ENCODE peak calls at places on chromosomes 12 and 14, in nine cellular contexts. L is GM23248, M is PC-3, Q is GM23338, H is neural progenitor cell, T is A673, Y is keratinocyte, C is fibroblast of lung, X is mammary epithelial cell. P is an unnamed sample.

GRCh38 chr12:49873361-49873934 is 30.3 kb downstream of the FAIM2 start:
- DNase-seq in L (peak; percentile 60), M (peak; percentile 13), Q (no peak), H (no peak), T (no peak), Y (no peak), C (peak; percentile 79), X (no peak), P (no peak)

GRCh38 chr14:74974364-74975058 is 19.1 kb upstream of the PGF start:
- DNase-seq in L (no peak), M (no peak), Q (peak; percentile 76), H (peak; percentile 58), T (no peak), Y (no peak), C (peak; percentile 10), X (no peak), P (no peak)

GRCh38 chr12:6452908-6453630 is 1.2 kb downstream of the TAPBPL start:
- DNase-seq in L (peak; percentile 41), M (no peak), Q (no peak), H (no peak), T (no peak), Y (no peak), C (no peak), X (no peak), P (no peak)

GRCh38 chr14:89855961-89856360 is 98.6 kb downstream of the EFCAB11 start:
- DNase-seq in L (peak; percentile 86), M (peak; percentile 73), Q (no peak), H (no peak), T (no peak), Y (no peak), C (peak; percentile 87), X (peak; percentile 68), P (no peak)

GRCh38 chr12:78290606-78291345 is 460.1 kb downstream of the NAV3 start:
- DNase-seq in L (peak; percentile 96), M (peak; percentile 76), Q (no peak), H (no peak), T (no peak), Y (no peak), C (peak; percentile 97), X (peak; percentile 58), P (peak; percentile 11)

GRCh38 chr12:129096968-129097367 is 243.7 kb downstream of the GLT1D1 start:
- DNase-seq in L (no peak), M (no peak), Q (no peak), H (no peak), T (no peak), Y (no peak), C (no peak), X (no peak), P (no peak)

GRCh38 chr12:92533280-92533890 is 169.4 kb upstream of the PLEKHG7 start:
- DNase-seq in L (no peak), M (no peak), Q (no peak), H (no peak), T (no peak), Y (no peak), C (peak; percentile 45), X (no peak), P (no peak)

GRCh38 chr14:68470361-68470760 is 322.5 kb downstream of the ZFP36L1 start:
- DNase-seq in L (peak; percentile 52), M (no peak), Q (no peak), H (no peak), T (no peak), Y (no peak), C (no peak), X (peak; percentile 45), P (no peak)

GRCh38 chr14:60064491-60065072 is 27.1 kb upstream of the PCNX4 start:
- DNase-seq in L (peak; percentile 57), M (peak; percentile 87), Q (peak; percentile 37), H (peak; percentile 18), T (peak; percentile 45), Y (no peak), C (peak; percentile 70), X (peak; percentile 6), P (peak; percentile 19)

DNA sequence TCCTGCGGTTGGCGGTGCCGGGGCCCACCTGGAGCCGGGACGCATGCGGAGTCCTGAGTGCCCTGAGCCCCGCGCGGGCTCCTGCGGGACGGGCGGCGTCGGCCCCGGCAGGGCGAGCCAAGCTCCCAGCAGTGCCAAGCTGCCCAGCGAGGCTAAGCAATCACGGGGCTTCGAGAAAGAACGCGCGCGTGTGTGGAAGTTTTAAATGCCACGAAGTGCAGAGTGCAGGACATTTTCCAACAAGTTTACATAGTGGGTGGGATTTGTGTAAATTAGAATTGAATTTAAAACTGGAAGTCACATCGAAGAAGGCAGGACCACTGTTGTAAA is 558 bp upstream of the CPM start:
- DNase-seq in L (peak; percentile 46), M (no peak), Q (no peak), H (no peak), T (no peak), Y (no peak), C (no peak), X (no peak), P (no peak)
- TF ChIP-seq EZH2 in L (no peak), M (no peak), Q (peak; percentile 38), H (peak; percentile 76), T (no peak), Y (peak; percentile 39), C (no peak), X (no peak), P (no peak)

GRCh38 chr12:51717325-51717925 is 126.4 kb downstream of the SCN8A start:
- DNase-seq in L (peak; percentile 7), M (no peak), Q (no peak), H (no peak), T (no peak), Y (no peak), C (no peak), X (no peak), P (no peak)
- TF ChIP-seq EZH2 in L (no peak), M (no peak), Q (no peak), H (no peak), T (no peak), Y (no peak), C (no peak), X (no peak), P (no peak)

DNA sequence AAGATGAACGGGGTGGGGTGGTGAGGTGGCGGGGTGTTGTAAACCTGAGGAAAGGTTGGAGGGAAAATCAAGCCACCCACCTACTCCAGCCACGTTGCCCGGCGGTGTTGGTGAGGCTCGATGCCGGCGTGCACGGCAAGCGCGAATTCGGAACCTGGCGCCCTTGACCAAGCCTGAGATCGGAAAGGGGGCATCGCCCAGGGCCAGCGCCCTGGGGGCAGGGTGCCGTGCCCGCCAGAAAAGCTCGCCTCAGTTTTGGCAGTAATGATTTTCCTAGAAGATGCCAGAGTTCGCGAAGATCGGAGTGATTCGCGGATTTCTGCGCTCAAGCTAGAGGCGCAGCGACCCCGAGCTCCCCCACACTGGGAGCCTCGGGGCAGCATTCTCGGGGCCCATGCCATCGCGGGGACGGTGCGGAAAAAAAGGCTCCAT is 804 bp downstream of the STXBP6 start:
- DNase-seq in L (peak; percentile 53), M (no peak), Q (peak; percentile 45), H (no peak), T (no peak), Y (no peak), C (peak; percentile 14), X (no peak), P (peak; percentile 8)
- TF ChIP-seq EZH2 in L (no peak), M (no peak), Q (no peak), H (peak; percentile 82), T (no peak), Y (peak; percentile 36), C (no peak), X (no peak), P (no peak)

GRCh38 chr12:117359029-117359845 is 2.2 kb downstream of the NOS1 start:
- DNase-seq in L (no peak), M (no peak), Q (peak; percentile 21), H (peak; percentile 25), T (no peak), Y (no peak), C (no peak), X (no peak), P (no peak)

GRCh38 chr12:117361905-117362304 is 479 bp upstream of the NOS1 start:
- DNase-seq in L (no peak), M (no peak), Q (peak; percentile 37), H (no peak), T (no peak), Y (no peak), C (no peak), X (no peak), P (no peak)

GRCh38 chr12:117361312-117361670 is at the start of gene NOS1:
- DNase-seq in L (no peak), M (no peak), Q (peak; percentile 70), H (peak; percentile 63), T (peak; percentile 37), Y (no peak), C (no peak), X (no peak), P (no peak)

GRCh38 chr12:117360222-117360550 is 1.2 kb downstream of the NOS1 start:
- DNase-seq in L (no peak), M (no peak), Q (peak; percentile 51), H (peak; percentile 47), T (no peak), Y (no peak), C (no peak), X (no peak), P (no peak)

DNA sequence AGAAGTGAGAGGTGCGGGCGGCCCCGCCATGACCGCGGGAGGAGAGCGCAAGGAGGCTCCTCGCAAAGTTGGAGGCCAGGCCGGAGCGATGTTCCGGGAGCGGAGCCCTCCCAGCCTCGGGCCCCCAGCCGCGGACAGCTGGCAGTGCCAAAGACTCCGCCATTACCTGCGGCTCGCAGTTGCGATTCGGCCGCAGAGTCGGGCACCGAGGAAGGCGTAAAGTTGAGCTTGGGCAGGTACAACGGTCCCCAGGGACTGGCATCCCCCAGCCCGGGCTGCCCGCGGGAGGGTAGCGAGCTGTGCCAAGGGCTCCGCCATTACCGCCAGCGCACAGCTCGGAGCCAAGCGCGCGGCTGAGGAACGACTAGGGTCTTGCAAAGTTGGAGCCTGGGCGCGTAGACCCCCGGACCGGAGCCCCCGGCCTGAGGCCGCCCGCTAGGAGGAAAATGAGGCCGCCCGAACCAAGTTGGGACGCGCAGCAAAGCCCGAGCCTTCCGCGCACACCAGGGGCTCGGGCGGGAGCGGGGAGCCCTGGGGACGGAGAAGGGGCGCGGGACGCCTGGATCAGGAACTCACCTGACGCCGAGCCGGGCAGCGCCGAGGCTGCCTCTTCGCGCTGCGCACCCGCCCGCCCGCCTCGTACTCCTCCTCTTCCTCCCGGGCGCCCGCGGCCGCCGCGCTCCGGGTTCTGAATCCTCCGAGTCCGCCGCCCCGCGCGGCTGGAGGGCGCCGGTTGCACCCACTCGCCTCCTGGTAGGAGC is 695 bp downstream of the NOS1 start:
- DNase-seq in L (no peak), M (no peak), Q (peak; percentile 70), H (peak; percentile 60), T (peak; percentile 36), Y (no peak), C (no peak), X (no peak), P (no peak)
- TF ChIP-seq EZH2 in L (peak; percentile 7), M (peak; percentile 87), Q (peak; percentile 73), H (peak; percentile 98), T (peak; percentile 21), Y (no peak), C (no peak), X (no peak), P (peak; percentile 86)

P was measured in hepatocyte.